ENCODE peak calls at places on chromosome 15, in four cellular contexts. D is progenitor cell of endocrine pancreas, E is body of pancreas, Y is HFFc6. Q is an unnamed sample.

GRCh38 chr15:44215594-44215993 is 20.5 kb upstream of the FRMD5 start:
- DNase-seq in D (no peak), E (no peak), Y (peak), Q (peak)

GRCh38 chr15:57505949-57506391 is 85.7 kb upstream of the MYZAP start:
- DNase-seq in D (peak), E (peak), Y (no peak), Q (no peak)

GRCh38 chr15:62533687-62534086 is 368.6 kb upstream of the C2CD4B start:
- DNase-seq in D (no peak), E (no peak), Y (no peak), Q (no peak)

GRCh38 chr15:86010891-86011290 is 68.8 kb upstream of the AGBL1 start:
- DNase-seq in D (no peak), E (no peak), Y (no peak), Q (no peak)

GRCh38 chr15:58545307-58546065 is 113.7 kb downstream of the LIPC start:
- DNase-seq in D (no peak), E (no peak), Y (no peak), Q (no peak)

GRCh38 chr15:55742498-55742926 is 440 bp downstream of the PRTG start:
- DNase-seq in D (no peak), E (no peak), Y (no peak), Q (peak)

GRCh38 chr15:89019436-89019835 is 68.8 kb upstream of the ABHD2 start:
- DNase-seq in D (no peak), E (no peak), Y (no peak), Q (no peak)

GRCh38 chr15:56971571-56971970 is 53.1 kb downstream of the TCF12 start:
- DNase-seq in D (no peak), E (no peak), Y (no peak), Q (no peak)

GRCh38 chr15:67199881-67200763 is 54.3 kb downstream of the AAGAB start:
- DNase-seq in D (no peak), E (no peak), Y (no peak), Q (no peak)

GRCh38 chr15:90083954-90084607 is 18.2 kb downstream of the IDH2 start:
- DNase-seq in D (no peak), E (no peak), Y (no peak), Q (no peak)

GRCh38 chr15:71469393-71469792 is 341.0 kb upstream of the NR2E3 start:
- DNase-seq in D (no peak), E (no peak), Y (peak), Q (no peak)

GRCh38 chr15:64755427-64755823 is 20.0 kb downstream of the RBPMS2 start:
- DNase-seq in D (no peak), E (no peak), Y (no peak), Q (no peak)

GRCh38 chr15:38389924-38390542 is 63.9 kb upstream of the FAM98B start:
- DNase-seq in D (peak), E (peak), Y (peak), Q (peak)

GRCh38 chr15:52234596-52235541 is 43.7 kb upstream of the GNB5 start:
- DNase-seq in D (no peak), E (no peak), Y (no peak), Q (peak)

GRCh38 chr15:31802761-31803160 is 227.6 kb upstream of the CHRNA7 start:
- DNase-seq in D (no peak), E (no peak), Y (no peak), Q (no peak)

GRCh38 chr15:90994059-90994416 is 297 bp downstream of the PRC1 start:
- DNase-seq in D (peak), E (no peak), Y (no peak), Q (peak)

GRCh38 chr15:52783929-52784798 is 6.0 kb downstream of the ONECUT1 start:
- DNase-seq in D (no peak), E (peak), Y (no peak), Q (peak)

GRCh38 chr15:88651293-88651692 is 12.5 kb downstream of the ISG20 start:
- DNase-seq in D (no peak), E (no peak), Y (no peak), Q (peak)

GRCh38 chr15:52657338-52657737 is 21.9 kb downstream of the ATOSA start:
- DNase-seq in D (no peak), E (no peak), Y (peak), Q (no peak)

GRCh38 chr15:68630205-68630555 is 51.4 kb downstream of the CORO2B start:
- DNase-seq in D (no peak), E (no peak), Y (no peak), Q (no peak)

GRCh38 chr15:68632101-68632500 is 53.3 kb downstream of the CORO2B start:
- DNase-seq in D (no peak), E (no peak), Y (no peak), Q (no peak)

GRCh38 chr15:68631621-68632051 is 52.8 kb downstream of the CORO2B start:
- DNase-seq in D (no peak), E (no peak), Y (no peak), Q (no peak)

GRCh38 chr15:68629519-68630204 is 50.9 kb downstream of the CORO2B start:
- DNase-seq in D (no peak), E (no peak), Y (no peak), Q (no peak)

DNA sequence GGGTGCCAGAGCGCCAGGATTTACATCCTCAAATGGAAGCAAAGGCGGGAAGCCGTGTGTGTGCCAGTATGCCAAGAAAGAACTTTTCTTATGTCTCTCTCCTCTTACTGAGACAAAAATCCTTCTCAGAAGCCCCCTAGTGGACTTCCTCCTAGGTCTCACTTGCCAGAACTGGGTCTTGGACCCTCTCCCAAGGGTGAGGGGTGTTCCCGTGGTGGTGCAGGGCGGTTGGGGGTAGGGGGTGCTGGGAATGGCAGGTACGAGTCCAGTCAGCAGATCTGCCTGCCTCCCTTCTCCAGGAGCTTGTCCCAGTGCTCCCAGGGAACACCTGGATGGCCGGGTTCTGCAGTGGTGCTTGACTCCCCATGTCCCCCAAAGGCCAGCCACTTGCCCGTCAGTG is 52.0 kb downstream of the CORO2B start:
- DNase-seq in D (no peak), E (no peak), Y (no peak), Q (no peak)
- TF ChIP-seq CTCF in D (no peak), E (no peak), Y (peak), Q (no peak)

DNA sequence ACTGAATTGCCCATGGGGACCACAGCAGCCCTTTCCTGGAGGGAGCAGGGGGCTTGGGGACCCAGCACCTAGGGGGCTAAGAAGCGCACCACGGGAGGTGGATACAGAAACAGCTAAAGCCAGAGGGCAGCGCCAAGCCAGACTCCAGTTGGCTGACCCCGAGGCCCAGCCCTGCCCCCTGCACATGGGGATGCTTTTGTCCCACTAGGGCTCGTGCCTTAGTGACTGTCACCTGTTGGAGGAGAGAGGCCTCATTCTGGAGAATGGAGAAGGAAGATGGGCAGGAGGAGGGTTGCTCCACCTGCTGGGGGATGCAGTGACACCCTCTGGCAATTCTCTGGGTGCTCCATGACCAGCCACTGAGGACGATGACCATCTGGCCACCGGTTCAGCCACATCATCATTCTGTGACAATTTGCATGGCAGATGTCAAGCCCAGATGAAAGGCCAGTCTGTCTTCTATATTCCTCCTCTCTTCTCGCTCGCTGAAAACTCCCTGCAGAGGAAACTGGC is 167.8 kb upstream of the TLE3 start:
- DNase-seq in D (no peak), E (no peak), Y (no peak), Q (no peak)
- TF ChIP-seq CTCF in D (no peak), E (no peak), Y (peak), Q (no peak)

GRCh38 chr15:74787251-74788041 is 5.6 kb downstream of the CSK start:
- DNase-seq in D (no peak), E (no peak), Y (no peak), Q (peak)

GRCh38 chr15:74786659-74787165 is 4.8 kb downstream of the CSK start:
- DNase-seq in D (no peak), E (no peak), Y (no peak), Q (peak)

GRCh38 chr15:74789171-74789627 is 7.3 kb downstream of the CSK start:
- DNase-seq in D (no peak), E (no peak), Y (no peak), Q (peak)

GRCh38 chr15:74788716-74789151 is 6.9 kb downstream of the CSK start:
- DNase-seq in D (no peak), E (no peak), Y (no peak), Q (peak)

DNA sequence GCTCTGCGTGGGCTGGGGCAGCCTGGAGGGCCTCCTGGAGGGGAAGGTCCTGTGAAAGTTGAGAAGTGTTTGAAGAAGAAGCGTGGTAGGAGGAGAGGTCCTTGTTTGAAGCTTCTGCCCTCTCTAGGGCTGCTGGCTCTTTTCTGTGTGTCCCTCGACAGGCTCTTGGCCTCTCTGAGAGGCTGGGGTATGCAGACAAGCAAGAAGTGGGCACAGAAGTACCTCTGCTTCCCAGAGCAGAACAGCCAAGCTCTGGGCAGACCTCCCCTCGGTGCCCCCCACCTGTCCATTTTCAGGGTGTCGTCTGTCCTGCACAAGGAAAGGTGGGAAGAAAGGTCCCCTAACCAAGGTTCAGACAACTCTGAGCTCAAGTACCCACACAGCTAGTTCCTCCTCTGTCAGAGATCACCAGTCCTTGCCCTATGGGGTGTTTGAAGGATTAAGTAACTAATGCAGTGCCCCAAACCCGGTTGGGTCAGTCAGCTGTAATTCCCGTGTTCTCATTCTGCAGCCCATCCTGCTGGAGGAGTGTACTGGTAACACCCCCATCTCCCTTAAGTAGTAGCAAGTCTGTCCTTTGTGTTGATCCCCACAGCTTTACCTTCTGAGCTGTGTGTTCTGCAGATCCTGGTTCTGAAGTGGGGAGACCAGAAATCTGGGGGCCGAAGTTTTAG is 6.3 kb downstream of the CSK start:
- DNase-seq in D (no peak), E (no peak), Y (no peak), Q (no peak)
- TF ChIP-seq CTCF in D (no peak), E (no peak), Y (no peak), Q (no peak)

DNA sequence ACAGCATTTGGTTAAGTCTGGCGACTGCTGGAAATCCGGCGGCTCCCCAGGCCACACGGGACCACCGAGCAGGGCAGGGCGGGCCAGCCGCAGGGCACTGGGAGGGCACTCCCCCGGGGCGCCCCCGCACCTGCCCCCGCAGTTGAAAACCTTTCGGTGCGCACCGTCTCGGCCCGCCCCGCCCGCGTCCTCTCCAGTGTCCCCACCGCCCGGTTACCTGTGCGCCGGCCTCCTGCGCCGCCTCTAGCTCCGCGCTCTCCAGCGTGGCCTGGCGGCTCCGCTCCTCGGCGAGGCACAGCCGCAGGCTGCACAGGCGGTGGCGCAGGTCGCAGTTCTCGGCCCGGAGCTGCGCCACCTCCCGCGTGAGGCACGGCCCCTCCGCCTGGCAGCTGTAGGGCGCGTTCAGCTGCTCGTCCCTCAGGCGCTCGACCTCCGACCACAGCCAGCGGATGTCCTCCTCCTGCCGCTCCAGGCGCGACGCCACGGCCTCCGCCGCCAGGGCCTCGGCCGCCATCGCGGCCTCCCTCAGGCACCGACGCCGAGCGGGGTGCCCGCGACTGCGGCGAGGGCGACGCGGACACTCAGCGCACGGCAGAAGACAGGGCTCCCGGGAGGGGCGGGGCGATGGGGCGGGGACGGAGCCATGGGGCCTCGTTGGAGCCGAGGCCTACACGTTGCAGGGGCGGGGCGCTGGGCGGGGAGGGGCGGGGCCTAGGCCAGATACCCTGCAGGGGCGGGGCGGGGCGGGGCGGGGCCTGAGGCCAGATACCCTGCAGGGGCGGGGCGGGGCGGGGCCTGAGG is at the start of gene TARS3:
- DNase-seq in D (peak), E (peak), Y (peak), Q (peak)
- TF ChIP-seq CTCF in D (peak), E (no peak), Y (peak), Q (peak)

GRCh38 chr15:92749172-92749571 is 93.6 kb upstream of the FAM174B start:
- DNase-seq in D (no peak), E (no peak), Y (no peak), Q (no peak)

GRCh38 chr15:92745845-92746271 is 90.3 kb upstream of the FAM174B start:
- DNase-seq in D (no peak), E (peak), Y (no peak), Q (no peak)

GRCh38 chr15:92751528-92751927 is 96.0 kb upstream of the FAM174B start:
- DNase-seq in D (no peak), E (no peak), Y (no peak), Q (no peak)

DNA sequence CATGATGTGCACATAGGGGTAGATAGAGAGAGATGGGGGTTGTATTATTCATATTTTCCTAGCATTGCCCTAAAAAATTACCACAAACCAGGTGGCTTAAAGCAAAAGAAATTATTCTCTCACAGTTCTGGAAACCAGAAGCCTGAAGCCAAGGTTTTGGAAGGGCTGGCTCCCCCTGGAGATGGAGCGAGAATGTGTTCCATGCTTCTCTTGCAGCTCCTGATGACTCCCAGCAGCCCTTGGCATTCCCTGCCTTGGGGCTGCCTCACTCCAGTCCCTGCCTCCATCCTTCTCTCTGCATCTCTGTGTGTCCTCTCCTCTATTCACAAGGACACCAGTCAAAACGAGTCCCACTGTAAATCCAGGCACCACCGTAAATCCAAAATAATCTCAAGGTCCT is 91.5 kb upstream of the FAM174B start:
- DNase-seq in D (no peak), E (no peak), Y (no peak), Q (no peak)
- TF ChIP-seq CTCF in D (no peak), E (no peak), Y (no peak), Q (no peak)

DNA sequence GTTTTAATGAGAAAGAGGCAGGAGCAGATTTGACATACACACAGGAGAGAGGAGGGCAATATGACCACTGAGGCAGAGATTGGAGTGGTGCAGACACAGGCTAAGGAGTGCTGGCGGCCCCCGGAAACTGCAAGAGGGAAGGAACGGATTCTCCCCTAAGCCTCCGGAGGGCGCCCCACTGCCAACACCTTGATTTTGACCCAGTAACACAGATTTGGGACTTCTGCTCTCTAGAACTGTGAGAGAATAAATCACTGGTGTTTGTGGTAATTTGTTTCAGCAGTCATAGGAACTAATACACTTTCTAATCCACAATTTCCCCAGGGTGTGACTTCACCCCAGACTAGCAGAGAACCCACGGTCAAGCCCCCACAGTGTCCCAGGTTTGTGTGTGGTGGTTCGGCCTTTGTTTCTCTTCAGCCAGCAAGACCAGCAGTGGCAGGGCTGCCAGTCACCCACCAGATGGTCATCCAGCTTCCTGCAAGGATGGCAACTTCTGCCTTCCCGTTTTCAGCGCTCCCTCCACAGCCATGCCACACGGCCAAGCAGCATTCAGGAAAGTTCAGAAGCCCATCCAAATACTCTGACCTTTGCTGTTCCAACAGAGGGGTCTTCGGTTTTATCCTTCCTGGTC is 23.6 kb upstream of the TSPAN3 start:
- DNase-seq in D (no peak), E (no peak), Y (no peak), Q (no peak)
- TF ChIP-seq CTCF in D (peak), E (no peak), Y (peak), Q (peak)

Q was measured in GM12865.